ENCODE peak calls at places on chromosomes 4 and X, in four cellular contexts. X, L, F and Y are unnamed samples.

GRCh38 chr4:15930314-15930713 is 8.2 kb downstream of the FGFBP1 start:
- DNase-seq in L (no peak), X (no peak), F (no peak), Y (no peak)

GRCh38 chr4:140085062-140085622 is 68.8 kb downstream of the MAML3 start:
- DNase-seq in X (no peak), F (no peak), L (no peak), Y (no peak)

GRCh38 chr4:139651282-139652194 is 14.1 kb upstream of the MGST2 start:
- DNase-seq in F (peak), X (peak), L (peak), Y (peak)

GRCh38 chrX:131626681-131627296 is 82.9 kb downstream of the OR13H1 start:
- DNase-seq in F (peak), L (no peak), X (no peak), Y (peak)

GRCh38 chrX:23338334-23338733 is 3.7 kb downstream of the PTCHD1 start:
- DNase-seq in F (no peak), X (no peak), L (no peak), Y (no peak)

GRCh38 chr4:40149960-40150385 is 46.9 kb upstream of the RHOH start:
- DNase-seq in F (peak), X (peak), L (peak), Y (peak)

GRCh38 chrX:153703036-153703370 is 15.3 kb downstream of the SLC6A8 start:
- DNase-seq in F (peak), L (no peak), X (no peak), Y (no peak)

GRCh38 chrX:80578518-80579105 is 158.4 kb downstream of the TENT5D start:
- DNase-seq in F (peak), X (peak), L (no peak), Y (peak)

GRCh38 chr4:108166441-108167315 is 2.1 kb downstream of the LEF1 start:
- DNase-seq in F (no peak), X (peak), L (no peak), Y (peak)

GRCh38 chr4:149291463-149291862 is 524.2 kb downstream of the IQCM start:
- DNase-seq in L (no peak), F (peak), X (no peak), Y (no peak)